ENCODE peak calls at places on chromosomes 13 and 19, in seven cellular contexts. One of them, this sample, is unnamed.

GRCh38 chr13:54241719-54242118 is 1213.1 kb downstream of the OLFM4 start:
- DNase-seq in right atrium auricular region: no peak
- DNase-seq in kidney: no peak
- DNase-seq in transverse colon: no peak
- DNase-seq in fibroblast of lung: no peak
- DNase-seq in body of pancreas: no peak
- DNase-seq in upper lobe of left lung: no peak
- DNase-seq in this sample: no peak

GRCh38 chr19:44747739-44748425 is 626 bp upstream of the BCL3 start:
- DNase-seq in right atrium auricular region: peak
- DNase-seq in kidney: peak
- DNase-seq in transverse colon: peak
- DNase-seq in fibroblast of lung: peak
- DNase-seq in body of pancreas: peak
- DNase-seq in upper lobe of left lung: peak
- DNase-seq in this sample: no peak

GRCh38 chr13:25771208-25771607 is 280.6 kb downstream of the SHISA2 start:
- DNase-seq in right atrium auricular region: no peak
- DNase-seq in kidney: no peak
- DNase-seq in transverse colon: no peak
- DNase-seq in fibroblast of lung: no peak
- DNase-seq in body of pancreas: no peak
- DNase-seq in upper lobe of left lung: no peak
- DNase-seq in this sample: peak

GRCh38 chr13:110014719-110015118 is 228.3 kb upstream of the IRS2 start:
- DNase-seq in right atrium auricular region: no peak
- DNase-seq in kidney: no peak
- DNase-seq in transverse colon: no peak
- DNase-seq in fibroblast of lung: peak
- DNase-seq in body of pancreas: peak
- DNase-seq in upper lobe of left lung: no peak
- DNase-seq in this sample: no peak

GRCh38 chr13:80430561-80430960 is 89.6 kb upstream of the SPRY2 start:
- DNase-seq in right atrium auricular region: no peak
- DNase-seq in kidney: no peak
- DNase-seq in transverse colon: no peak
- DNase-seq in fibroblast of lung: peak
- DNase-seq in body of pancreas: no peak
- DNase-seq in upper lobe of left lung: no peak
- DNase-seq in this sample: no peak

GRCh38 chr13:114234645-114235421 is at the start of gene CDC16:
- DNase-seq in right atrium auricular region: peak
- DNase-seq in kidney: peak
- DNase-seq in transverse colon: peak
- DNase-seq in fibroblast of lung: peak
- DNase-seq in body of pancreas: peak
- DNase-seq in upper lobe of left lung: peak
- DNase-seq in this sample: peak

GRCh38 chr19:29446331-29446730 is 79.5 kb upstream of the VSTM2B start:
- DNase-seq in right atrium auricular region: no peak
- DNase-seq in kidney: no peak
- DNase-seq in transverse colon: no peak
- DNase-seq in fibroblast of lung: no peak
- DNase-seq in body of pancreas: no peak
- DNase-seq in upper lobe of left lung: no peak
- DNase-seq in this sample: no peak

GRCh38 chr19:16588824-16589577 is 16.8 kb upstream of the SLC35E1 start:
- DNase-seq in right atrium auricular region: no peak
- DNase-seq in kidney: no peak
- DNase-seq in transverse colon: no peak
- DNase-seq in fibroblast of lung: no peak
- DNase-seq in body of pancreas: no peak
- DNase-seq in upper lobe of left lung: no peak
- DNase-seq in this sample: no peak

GRCh38 chr19:29542776-29543175 is 17.0 kb downstream of the VSTM2B start:
- DNase-seq in right atrium auricular region: no peak
- DNase-seq in kidney: no peak
- DNase-seq in transverse colon: no peak
- DNase-seq in fibroblast of lung: no peak
- DNase-seq in body of pancreas: no peak
- DNase-seq in upper lobe of left lung: peak
- DNase-seq in this sample: no peak

GRCh38 chr13:25478186-25478585 is 106.4 kb downstream of the ATP8A2 start:
- DNase-seq in right atrium auricular region: no peak
- DNase-seq in kidney: no peak
- DNase-seq in transverse colon: no peak
- DNase-seq in fibroblast of lung: peak
- DNase-seq in body of pancreas: no peak
- DNase-seq in upper lobe of left lung: no peak
- DNase-seq in this sample: no peak

GRCh38 chr13:66657165-66657895 is 572.8 kb downstream of the PCDH9 start:
- DNase-seq in right atrium auricular region: peak
- DNase-seq in kidney: peak
- DNase-seq in transverse colon: no peak
- DNase-seq in fibroblast of lung: peak
- DNase-seq in body of pancreas: peak
- DNase-seq in upper lobe of left lung: no peak
- DNase-seq in this sample: peak

GRCh38 chr13:112450567-112451240 is 74.5 kb downstream of the SPACA7 start:
- DNase-seq in right atrium auricular region: no peak
- DNase-seq in kidney: no peak
- DNase-seq in transverse colon: no peak
- DNase-seq in fibroblast of lung: no peak
- DNase-seq in body of pancreas: no peak
- DNase-seq in upper lobe of left lung: no peak
- DNase-seq in this sample: no peak

GRCh38 chr19:7415163-7415856 is 66.6 kb downstream of the ARHGEF18 start:
- DNase-seq in right atrium auricular region: no peak
- DNase-seq in kidney: peak
- DNase-seq in transverse colon: no peak
- DNase-seq in fibroblast of lung: peak
- DNase-seq in body of pancreas: peak
- DNase-seq in upper lobe of left lung: peak
- DNase-seq in this sample: peak

GRCh38 chr19:41327499-41328156 is 17.7 kb downstream of the CCDC97 start:
- DNase-seq in right atrium auricular region: peak
- DNase-seq in kidney: peak
- DNase-seq in transverse colon: peak
- DNase-seq in fibroblast of lung: peak
- DNase-seq in body of pancreas: peak
- DNase-seq in upper lobe of left lung: peak
- DNase-seq in this sample: no peak

GRCh38 chr19:3660493-3661219 is 34.1 kb upstream of the CACTIN start:
- DNase-seq in right atrium auricular region: no peak
- DNase-seq in kidney: no peak
- DNase-seq in transverse colon: no peak
- DNase-seq in fibroblast of lung: no peak
- DNase-seq in body of pancreas: no peak
- DNase-seq in upper lobe of left lung: no peak
- DNase-seq in this sample: no peak

GRCh38 chr13:113182046-113182445 is 23.6 kb downstream of the PROZ start:
- DNase-seq in right atrium auricular region: no peak
- DNase-seq in kidney: no peak
- DNase-seq in transverse colon: no peak
- DNase-seq in fibroblast of lung: peak
- DNase-seq in body of pancreas: no peak
- DNase-seq in upper lobe of left lung: no peak
- DNase-seq in this sample: peak

GRCh38 chr19:58262922-58263296 is 15.8 kb upstream of the ZNF8 start:
- DNase-seq in right atrium auricular region: no peak
- DNase-seq in kidney: no peak
- DNase-seq in transverse colon: no peak
- DNase-seq in fibroblast of lung: no peak
- DNase-seq in body of pancreas: no peak
- DNase-seq in upper lobe of left lung: no peak
- DNase-seq in this sample: no peak
- H3K4me3 ChIP-seq in right atrium auricular region: no peak
- H3K4me3 ChIP-seq in kidney: peak
- H3K4me3 ChIP-seq in transverse colon: no peak
- H3K4me3 ChIP-seq in fibroblast of lung: no peak
- H3K4me3 ChIP-seq in body of pancreas: no peak
- H3K4me3 ChIP-seq in upper lobe of left lung: no peak
- H3K4me3 ChIP-seq in this sample: no peak

GRCh38 chr13:106887686-106888085 is 319.7 kb upstream of the ARGLU1 start:
- DNase-seq in right atrium auricular region: no peak
- DNase-seq in kidney: no peak
- DNase-seq in transverse colon: no peak
- DNase-seq in fibroblast of lung: peak
- DNase-seq in body of pancreas: no peak
- DNase-seq in upper lobe of left lung: no peak
- DNase-seq in this sample: no peak
- TF ChIP-seq CTCF in right atrium auricular region: no peak
- TF ChIP-seq CTCF in kidney: no peak
- TF ChIP-seq CTCF in transverse colon: no peak
- TF ChIP-seq CTCF in fibroblast of lung: no peak
- TF ChIP-seq CTCF in body of pancreas: no peak
- TF ChIP-seq CTCF in upper lobe of left lung: no peak
- TF ChIP-seq CTCF in this sample: no peak

GRCh38 chr13:98285317-98285716 is 108.2 kb upstream of the RNF113B start:
- DNase-seq in right atrium auricular region: no peak
- DNase-seq in kidney: no peak
- DNase-seq in transverse colon: no peak
- DNase-seq in fibroblast of lung: no peak
- DNase-seq in body of pancreas: no peak
- DNase-seq in upper lobe of left lung: no peak
- DNase-seq in this sample: no peak

GRCh38 chr13:98286814-98287213 is 109.7 kb upstream of the RNF113B start:
- DNase-seq in right atrium auricular region: no peak
- DNase-seq in kidney: no peak
- DNase-seq in transverse colon: no peak
- DNase-seq in fibroblast of lung: no peak
- DNase-seq in body of pancreas: no peak
- DNase-seq in upper lobe of left lung: no peak
- DNase-seq in this sample: no peak

GRCh38 chr13:98284677-98285076 is 107.6 kb upstream of the RNF113B start:
- DNase-seq in right atrium auricular region: no peak
- DNase-seq in kidney: no peak
- DNase-seq in transverse colon: no peak
- DNase-seq in fibroblast of lung: no peak
- DNase-seq in body of pancreas: no peak
- DNase-seq in upper lobe of left lung: no peak
- DNase-seq in this sample: no peak

GRCh38 chr13:98289339-98289935 is 112.4 kb upstream of the RNF113B start:
- DNase-seq in right atrium auricular region: no peak
- DNase-seq in kidney: no peak
- DNase-seq in transverse colon: no peak
- DNase-seq in fibroblast of lung: no peak
- DNase-seq in body of pancreas: no peak
- DNase-seq in upper lobe of left lung: no peak
- DNase-seq in this sample: peak

DNA sequence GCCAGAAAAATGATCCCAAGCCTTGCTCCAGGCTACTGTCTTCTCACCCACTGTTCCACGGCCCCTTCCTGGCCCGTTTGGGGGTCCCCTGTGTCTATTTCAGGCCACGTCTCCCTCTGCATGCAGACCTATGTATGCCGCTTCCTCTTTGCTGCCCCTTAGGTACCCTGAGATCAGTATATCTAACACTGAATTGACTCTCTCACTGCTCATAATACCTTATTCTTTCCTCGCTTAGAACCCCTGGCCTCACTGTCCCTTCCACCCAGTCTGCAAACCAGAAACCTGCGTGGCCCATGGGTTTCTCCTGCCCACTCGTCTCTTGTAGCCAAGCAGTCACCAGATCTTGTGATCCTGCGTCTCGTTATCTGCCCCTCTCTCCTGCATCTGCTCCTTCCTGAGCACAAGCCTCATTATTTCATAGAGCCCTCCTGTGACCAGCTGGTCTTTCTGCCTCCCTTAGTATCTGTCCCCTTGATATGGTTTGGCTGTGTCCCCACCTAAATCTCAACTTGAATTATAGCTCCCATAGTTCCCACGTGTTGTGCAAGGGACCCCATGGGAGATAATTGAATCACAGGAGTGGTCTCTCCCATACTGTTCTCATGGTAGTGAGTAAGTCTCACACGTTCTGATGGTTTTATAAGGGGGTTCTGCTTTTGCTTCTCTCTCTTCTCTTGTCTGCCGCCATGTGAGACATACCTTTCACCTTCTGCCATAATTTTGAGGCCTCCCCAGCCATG is 109.0 kb upstream of the RNF113B start:
- DNase-seq in right atrium auricular region: no peak
- DNase-seq in kidney: no peak
- DNase-seq in transverse colon: no peak
- DNase-seq in fibroblast of lung: no peak
- DNase-seq in body of pancreas: no peak
- DNase-seq in upper lobe of left lung: no peak
- DNase-seq in this sample: no peak
- H3K27ac ChIP-seq in right atrium auricular region: no peak
- H3K27ac ChIP-seq in kidney: no peak
- H3K27ac ChIP-seq in transverse colon: no peak
- H3K27ac ChIP-seq in fibroblast of lung: no peak
- H3K27ac ChIP-seq in body of pancreas: no peak
- H3K27ac ChIP-seq in upper lobe of left lung: no peak
- H3K27ac ChIP-seq in this sample: no peak

GRCh38 chr19:13055213-13056051 is 47.2 kb downstream of the LYL1 start:
- DNase-seq in right atrium auricular region: peak
- DNase-seq in kidney: peak
- DNase-seq in transverse colon: peak
- DNase-seq in fibroblast of lung: peak
- DNase-seq in body of pancreas: peak
- DNase-seq in upper lobe of left lung: peak
- DNase-seq in this sample: peak

GRCh38 chr19:13056052-13056660 is 46.5 kb downstream of the LYL1 start:
- DNase-seq in right atrium auricular region: no peak
- DNase-seq in kidney: no peak
- DNase-seq in transverse colon: peak
- DNase-seq in fibroblast of lung: peak
- DNase-seq in body of pancreas: no peak
- DNase-seq in upper lobe of left lung: peak
- DNase-seq in this sample: no peak

GRCh38 chr19:13053238-13053637 is 49.4 kb downstream of the LYL1 start:
- DNase-seq in right atrium auricular region: no peak
- DNase-seq in kidney: no peak
- DNase-seq in transverse colon: no peak
- DNase-seq in fibroblast of lung: peak
- DNase-seq in body of pancreas: no peak
- DNase-seq in upper lobe of left lung: no peak
- DNase-seq in this sample: no peak

GRCh38 chr19:13053761-13054604 is 48.7 kb downstream of the LYL1 start:
- DNase-seq in right atrium auricular region: peak
- DNase-seq in kidney: peak
- DNase-seq in transverse colon: peak
- DNase-seq in fibroblast of lung: peak
- DNase-seq in body of pancreas: peak
- DNase-seq in upper lobe of left lung: peak
- DNase-seq in this sample: peak

DNA sequence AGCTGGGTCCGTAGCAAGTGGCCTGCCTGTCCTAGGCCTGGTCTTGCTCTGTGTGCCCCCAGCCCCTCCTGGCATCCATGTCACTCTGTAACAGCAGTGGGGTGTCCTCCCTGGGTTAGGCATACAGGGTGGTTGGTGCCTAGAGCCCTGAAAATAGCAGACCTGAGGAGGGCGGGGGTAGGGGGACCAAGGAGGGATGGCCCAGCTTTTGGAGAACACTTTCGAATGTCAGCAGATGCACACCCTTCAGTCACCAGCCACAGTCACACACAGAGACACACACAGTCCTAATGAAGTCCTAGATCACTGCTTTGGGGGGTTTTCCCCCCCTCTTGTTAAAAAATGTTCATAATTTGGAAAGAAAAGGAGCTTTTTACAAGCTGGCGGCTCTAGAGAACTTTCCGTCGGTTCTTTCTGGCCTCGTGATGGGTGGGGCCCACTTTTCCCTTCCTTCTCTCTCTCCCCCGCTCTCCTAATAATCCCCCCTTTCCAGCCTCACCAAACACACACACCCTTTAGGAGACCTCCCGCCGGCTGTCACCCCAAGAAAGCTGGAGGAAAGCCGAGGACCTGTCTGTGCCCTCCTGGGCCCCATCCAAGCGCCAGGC is 47.9 kb downstream of the LYL1 start:
- DNase-seq in right atrium auricular region: no peak
- DNase-seq in kidney: no peak
- DNase-seq in transverse colon: no peak
- DNase-seq in fibroblast of lung: no peak
- DNase-seq in body of pancreas: no peak
- DNase-seq in upper lobe of left lung: no peak
- DNase-seq in this sample: no peak
- H3K4me3 ChIP-seq in right atrium auricular region: no peak
- H3K4me3 ChIP-seq in kidney: no peak
- H3K4me3 ChIP-seq in transverse colon: no peak
- H3K4me3 ChIP-seq in fibroblast of lung: no peak
- H3K4me3 ChIP-seq in body of pancreas: no peak
- H3K4me3 ChIP-seq in upper lobe of left lung: no peak
- H3K4me3 ChIP-seq in this sample: no peak

This sample was measured in brain microvascular endothelial cell.